ENCODE peak calls at places on chromosomes 7 and 10, in seven cellular contexts. One of them, this sample, is unnamed. For H3K36me3, the result is how much of the 10 kb centered on the place peaks cover.

GRCh38 chr7:65251851-65252620 is 121.6 kb upstream of the ZNF92 start:
- DNase-seq in mammary epithelial cell: peak
- DNase-seq in lung: peak
- DNase-seq in Peyer's patch: no peak
- DNase-seq in iPS DF 6.9: peak
- DNase-seq in breast epithelium: peak
- DNase-seq in endothelial cell of umbilical vein: peak
- DNase-seq in this sample: peak

GRCh38 chr7:1054438-1055083 is 10.2 kb downstream of the GPR146 start:
- DNase-seq in lung: no peak
- DNase-seq in Peyer's patch: no peak
- DNase-seq in mammary epithelial cell: no peak
- DNase-seq in endothelial cell of umbilical vein: peak
- DNase-seq in iPS DF 6.9: no peak
- DNase-seq in breast epithelium: no peak
- DNase-seq in this sample: no peak

GRCh38 chr7:42059275-42059674 is 177.7 kb downstream of the GLI3 start:
- DNase-seq in lung: no peak
- DNase-seq in endothelial cell of umbilical vein: no peak
- DNase-seq in breast epithelium: no peak
- DNase-seq in Peyer's patch: no peak
- DNase-seq in iPS DF 6.9: no peak
- DNase-seq in mammary epithelial cell: no peak
- DNase-seq in this sample: no peak

GRCh38 chr7:76069238-76069638 is 21.3 kb downstream of the MDH2 start:
- DNase-seq in lung: peak
- DNase-seq in mammary epithelial cell: peak
- DNase-seq in iPS DF 6.9: peak
- DNase-seq in Peyer's patch: peak
- DNase-seq in endothelial cell of umbilical vein: peak
- DNase-seq in breast epithelium: peak
- DNase-seq in this sample: no peak

GRCh38 chr10:86872757-86873156 is 84.7 kb downstream of the MMRN2 start:
- DNase-seq in iPS DF 6.9: no peak
- DNase-seq in Peyer's patch: no peak
- DNase-seq in mammary epithelial cell: no peak
- DNase-seq in lung: no peak
- DNase-seq in breast epithelium: no peak
- DNase-seq in endothelial cell of umbilical vein: peak
- DNase-seq in this sample: no peak

GRCh38 chr7:43585521-43585920 is 2.6 kb downstream of the STK17A start:
- DNase-seq in Peyer's patch: no peak
- DNase-seq in iPS DF 6.9: no peak
- DNase-seq in lung: no peak
- DNase-seq in mammary epithelial cell: peak
- DNase-seq in endothelial cell of umbilical vein: peak
- DNase-seq in breast epithelium: no peak
- DNase-seq in this sample: no peak

GRCh38 chr10:97754726-97755125 is 17.1 kb downstream of the SFRP5 start:
- DNase-seq in endothelial cell of umbilical vein: no peak
- DNase-seq in mammary epithelial cell: no peak
- DNase-seq in breast epithelium: no peak
- DNase-seq in iPS DF 6.9: no peak
- DNase-seq in Peyer's patch: no peak
- DNase-seq in lung: no peak
- DNase-seq in this sample: no peak

GRCh38 chr7:140640727-140641531 is at the start of gene DENND2A:
- DNase-seq in lung: no peak
- DNase-seq in mammary epithelial cell: no peak
- DNase-seq in Peyer's patch: peak
- DNase-seq in breast epithelium: no peak
- DNase-seq in iPS DF 6.9: no peak
- DNase-seq in endothelial cell of umbilical vein: peak
- DNase-seq in this sample: no peak

GRCh38 chr10:96422525-96422924 is 63.7 kb upstream of the OPALIN start:
- DNase-seq in endothelial cell of umbilical vein: no peak
- DNase-seq in iPS DF 6.9: no peak
- DNase-seq in Peyer's patch: no peak
- DNase-seq in mammary epithelial cell: no peak
- DNase-seq in lung: no peak
- DNase-seq in breast epithelium: no peak
- DNase-seq in this sample: no peak

GRCh38 chr7:130793855-130794618 is 60.0 kb upstream of the KLF14 start:
- DNase-seq in endothelial cell of umbilical vein: peak
- DNase-seq in mammary epithelial cell: peak
- DNase-seq in breast epithelium: no peak
- DNase-seq in Peyer's patch: no peak
- DNase-seq in lung: no peak
- DNase-seq in iPS DF 6.9: no peak
- DNase-seq in this sample: no peak

GRCh38 chr10:22714524-22715289 is at the start of gene PIP4K2A:
- DNase-seq in endothelial cell of umbilical vein: peak
- DNase-seq in iPS DF 6.9: no peak
- DNase-seq in mammary epithelial cell: peak
- DNase-seq in breast epithelium: peak
- DNase-seq in lung: peak
- DNase-seq in Peyer's patch: peak
- DNase-seq in this sample: peak

GRCh38 chr10:98349508-98349922 is 65.5 kb downstream of the PYROXD2 start:
- DNase-seq in iPS DF 6.9: no peak
- DNase-seq in lung: no peak
- DNase-seq in breast epithelium: no peak
- DNase-seq in endothelial cell of umbilical vein: no peak
- DNase-seq in Peyer's patch: peak
- DNase-seq in mammary epithelial cell: no peak
- DNase-seq in this sample: no peak

GRCh38 chr10:10658157-10658556 is 359.5 kb upstream of the CELF2 start:
- DNase-seq in iPS DF 6.9: no peak
- DNase-seq in lung: no peak
- DNase-seq in endothelial cell of umbilical vein: no peak
- DNase-seq in breast epithelium: no peak
- DNase-seq in mammary epithelial cell: no peak
- DNase-seq in Peyer's patch: no peak
- DNase-seq in this sample: no peak

GRCh38 chr10:3776796-3777571 is 8.0 kb downstream of the KLF6 start:
- DNase-seq in iPS DF 6.9: no peak
- DNase-seq in mammary epithelial cell: peak
- DNase-seq in Peyer's patch: peak
- DNase-seq in endothelial cell of umbilical vein: peak
- DNase-seq in breast epithelium: peak
- DNase-seq in lung: no peak
- DNase-seq in this sample: peak

GRCh38 chr7:40329601-40330153 is 194.9 kb downstream of the SUGCT start:
- DNase-seq in breast epithelium: no peak
- DNase-seq in lung: no peak
- DNase-seq in mammary epithelial cell: peak
- DNase-seq in iPS DF 6.9: peak
- DNase-seq in endothelial cell of umbilical vein: peak
- DNase-seq in Peyer's patch: no peak
- DNase-seq in this sample: no peak

GRCh38 chr10:69797959-69798358 is 3.7 kb upstream of the COL13A1 start:
- DNase-seq in endothelial cell of umbilical vein: no peak
- DNase-seq in mammary epithelial cell: peak
- DNase-seq in breast epithelium: no peak
- DNase-seq in iPS DF 6.9: no peak
- DNase-seq in Peyer's patch: no peak
- DNase-seq in lung: no peak
- DNase-seq in this sample: no peak

GRCh38 chr10:5448333-5449048 is 36.1 kb downstream of the NET1 start:
- DNase-seq in iPS DF 6.9: no peak
- DNase-seq in mammary epithelial cell: no peak
- DNase-seq in breast epithelium: no peak
- DNase-seq in lung: no peak
- DNase-seq in endothelial cell of umbilical vein: peak
- DNase-seq in Peyer's patch: no peak
- DNase-seq in this sample: no peak

GRCh38 chr10:118983263-118983662 is 46.3 kb upstream of the NANOS1 start:
- DNase-seq in endothelial cell of umbilical vein: no peak
- DNase-seq in breast epithelium: no peak
- DNase-seq in iPS DF 6.9: no peak
- DNase-seq in lung: no peak
- DNase-seq in mammary epithelial cell: no peak
- DNase-seq in Peyer's patch: no peak
- DNase-seq in this sample: no peak

GRCh38 chr7:137682596-137682995 is 164.2 kb downstream of the DGKI start:
- DNase-seq in endothelial cell of umbilical vein: no peak
- DNase-seq in mammary epithelial cell: peak
- DNase-seq in Peyer's patch: no peak
- DNase-seq in breast epithelium: no peak
- DNase-seq in lung: no peak
- DNase-seq in iPS DF 6.9: no peak
- DNase-seq in this sample: no peak

GRCh38 chr7:102836977-102837376 is 75.8 kb upstream of the LRRC17 start:
- DNase-seq in mammary epithelial cell: no peak
- DNase-seq in breast epithelium: no peak
- DNase-seq in Peyer's patch: no peak
- DNase-seq in iPS DF 6.9: no peak
- DNase-seq in lung: no peak
- DNase-seq in endothelial cell of umbilical vein: no peak
- DNase-seq in this sample: no peak

GRCh38 chr7:49775065-49775948 is 1.9 kb downstream of the VWC2 start:
- DNase-seq in Peyer's patch: no peak
- DNase-seq in breast epithelium: no peak
- DNase-seq in endothelial cell of umbilical vein: no peak
- DNase-seq in mammary epithelial cell: no peak
- DNase-seq in lung: no peak
- DNase-seq in iPS DF 6.9: no peak
- DNase-seq in this sample: no peak

GRCh38 chr7:151813997-151814396 is 62.9 kb downstream of the PRKAG2 start:
- DNase-seq in iPS DF 6.9: no peak
- DNase-seq in breast epithelium: no peak
- DNase-seq in mammary epithelial cell: no peak
- DNase-seq in endothelial cell of umbilical vein: no peak
- DNase-seq in Peyer's patch: no peak
- DNase-seq in lung: no peak
- DNase-seq in this sample: no peak

GRCh38 chr7:155356323-155357105 is 58.8 kb downstream of the INSIG1 start:
- DNase-seq in breast epithelium: no peak
- DNase-seq in endothelial cell of umbilical vein: peak
- DNase-seq in lung: no peak
- DNase-seq in mammary epithelial cell: peak
- DNase-seq in Peyer's patch: no peak
- DNase-seq in iPS DF 6.9: no peak
- DNase-seq in this sample: no peak

GRCh38 chr10:36281871-36282331 is 639.8 kb upstream of the FZD8 start:
- DNase-seq in endothelial cell of umbilical vein: no peak
- DNase-seq in Peyer's patch: no peak
- DNase-seq in lung: no peak
- DNase-seq in breast epithelium: no peak
- DNase-seq in mammary epithelial cell: no peak
- DNase-seq in iPS DF 6.9: no peak
- DNase-seq in this sample: no peak

GRCh38 chr7:19971941-19972340 is 198.5 kb upstream of the TMEM196 start:
- DNase-seq in mammary epithelial cell: no peak
- DNase-seq in iPS DF 6.9: no peak
- DNase-seq in lung: no peak
- DNase-seq in breast epithelium: no peak
- DNase-seq in Peyer's patch: no peak
- DNase-seq in endothelial cell of umbilical vein: no peak
- DNase-seq in this sample: no peak

GRCh38 chr10:58781873-58782488 is 269.3 kb downstream of the BICC1 start:
- DNase-seq in lung: no peak
- DNase-seq in Peyer's patch: no peak
- DNase-seq in endothelial cell of umbilical vein: peak
- DNase-seq in mammary epithelial cell: peak
- DNase-seq in breast epithelium: no peak
- DNase-seq in iPS DF 6.9: peak
- DNase-seq in this sample: no peak

GRCh38 chr10:13652860-13653259 is 66.1 kb downstream of the PRPF18 start:
- DNase-seq in Peyer's patch: no peak
- DNase-seq in lung: no peak
- DNase-seq in iPS DF 6.9: no peak
- DNase-seq in breast epithelium: no peak
- DNase-seq in mammary epithelial cell: no peak
- DNase-seq in endothelial cell of umbilical vein: no peak
- DNase-seq in this sample: no peak
- H3K36me3 ChIP-seq in Peyer's patch: under half
- H3K36me3 ChIP-seq in lung: half or more
- H3K36me3 ChIP-seq in iPS DF 6.9: under half
- H3K36me3 ChIP-seq in breast epithelium: under half
- H3K36me3 ChIP-seq in mammary epithelial cell: under half
- H3K36me3 ChIP-seq in endothelial cell of umbilical vein: half or more
- H3K36me3 ChIP-seq in this sample: under half

GRCh38 chr7:105097619-105098018 is 83.6 kb downstream of the KMT2E start:
- DNase-seq in Peyer's patch: no peak
- DNase-seq in lung: no peak
- DNase-seq in mammary epithelial cell: no peak
- DNase-seq in breast epithelium: no peak
- DNase-seq in endothelial cell of umbilical vein: peak
- DNase-seq in iPS DF 6.9: no peak
- DNase-seq in this sample: no peak
- H3K36me3 ChIP-seq in Peyer's patch: under half
- H3K36me3 ChIP-seq in lung: under half
- H3K36me3 ChIP-seq in mammary epithelial cell: under half
- H3K36me3 ChIP-seq in breast epithelium: under half
- H3K36me3 ChIP-seq in endothelial cell of umbilical vein: under half
- H3K36me3 ChIP-seq in iPS DF 6.9: under half
- H3K36me3 ChIP-seq in this sample: half or more

GRCh38 chr7:72924417-72924747 is 513 bp upstream of the POM121 start:
- DNase-seq in endothelial cell of umbilical vein: no peak
- DNase-seq in iPS DF 6.9: no peak
- DNase-seq in breast epithelium: no peak
- DNase-seq in Peyer's patch: no peak
- DNase-seq in mammary epithelial cell: no peak
- DNase-seq in lung: no peak
- DNase-seq in this sample: no peak

GRCh38 chr7:72924748-72925545 is at the start of gene POM121:
- DNase-seq in lung: peak
- DNase-seq in mammary epithelial cell: peak
- DNase-seq in breast epithelium: peak
- DNase-seq in iPS DF 6.9: peak
- DNase-seq in Peyer's patch: peak
- DNase-seq in endothelial cell of umbilical vein: peak
- DNase-seq in this sample: peak

DNA sequence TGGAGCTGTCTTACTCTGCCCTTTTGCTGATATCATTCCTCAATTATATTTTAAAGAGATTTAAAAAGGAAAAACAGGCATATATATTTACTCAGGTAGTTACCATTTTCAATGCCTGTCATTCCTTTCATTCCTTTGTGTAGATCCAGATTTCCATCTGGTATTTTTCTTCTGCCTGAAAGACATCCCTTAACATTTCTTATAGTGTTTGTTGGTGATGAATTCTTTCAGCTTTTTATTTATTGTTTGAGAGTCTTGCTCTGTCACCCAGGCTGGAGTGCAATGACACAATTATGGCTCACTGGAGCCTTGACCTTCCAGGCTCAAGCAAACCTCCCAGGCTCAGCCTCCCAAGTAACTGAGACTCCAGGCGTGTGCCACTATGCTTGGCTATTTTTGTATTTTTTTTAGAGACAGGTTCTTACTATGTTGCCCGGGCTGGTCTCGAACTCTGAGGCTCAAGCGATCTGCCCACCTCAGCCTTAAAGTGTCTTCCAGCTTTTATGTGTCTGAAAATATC is 5.6 kb upstream of the POM121 start:
- DNase-seq in mammary epithelial cell: no peak
- DNase-seq in breast epithelium: no peak
- DNase-seq in Peyer's patch: no peak
- DNase-seq in iPS DF 6.9: no peak
- DNase-seq in endothelial cell of umbilical vein: no peak
- DNase-seq in lung: no peak
- DNase-seq in this sample: no peak
- H3K36me3 ChIP-seq in mammary epithelial cell: under half
- H3K36me3 ChIP-seq in breast epithelium: under half
- H3K36me3 ChIP-seq in Peyer's patch: under half
- H3K36me3 ChIP-seq in iPS DF 6.9: under half
- H3K36me3 ChIP-seq in endothelial cell of umbilical vein: under half
- H3K36me3 ChIP-seq in lung: under half
- H3K36me3 ChIP-seq in this sample: under half

GRCh38 chr7:111886233-111886632 is 320.0 kb downstream of the DOCK4 start:
- DNase-seq in iPS DF 6.9: no peak
- DNase-seq in lung: no peak
- DNase-seq in breast epithelium: no peak
- DNase-seq in endothelial cell of umbilical vein: no peak
- DNase-seq in Peyer's patch: no peak
- DNase-seq in mammary epithelial cell: no peak
- DNase-seq in this sample: no peak
- H3K36me3 ChIP-seq in iPS DF 6.9: under half
- H3K36me3 ChIP-seq in lung: under half
- H3K36me3 ChIP-seq in breast epithelium: under half
- H3K36me3 ChIP-seq in endothelial cell of umbilical vein: under half
- H3K36me3 ChIP-seq in Peyer's patch: under half
- H3K36me3 ChIP-seq in mammary epithelial cell: under half
- H3K36me3 ChIP-seq in this sample: under half